ENCODE peak calls at places on chromosome 1, in nine cellular contexts. O is Peyer's patch; R is IMR-90; L is left ventricle myocardium inferior; H is Panc1; N is CD4-positive, CD25-positive, alpha-beta regulatory T cell; W is body of pancreas; T is A549; X is endothelial cell of umbilical vein. P is an unnamed sample.
A peak's percentile ranks its signal among the peaks of the same experiment; 100 is the strongest.

GRCh38 chr1:169928438-169929209 is 34.9 kb upstream of the SCYL3 start:
- DNase-seq in R (peak; percentile 72), H (peak; percentile 24), L (no peak), X (peak; percentile 55), W (no peak), T (peak; percentile 60), O (no peak), N (peak; percentile 62), P (no peak)

GRCh38 chr1:31531177-31532000 is 44.9 kb upstream of the TINAGL1 start:
- DNase-seq in T (no peak), X (peak; percentile 34), R (peak; percentile 70), N (no peak), H (no peak), O (no peak), W (no peak), L (no peak), P (no peak)

GRCh38 chr1:58785424-58786058 is 1.7 kb upstream of the JUN start:
- DNase-seq in W (peak; percentile 82), N (peak; percentile 53), X (no peak), H (no peak), L (peak; percentile 63), R (peak; percentile 39), O (peak; percentile 82), T (no peak), P (peak; percentile 45)

GRCh38 chr1:1299686-1300351 is 7.9 kb downstream of the ACAP3 start:
- DNase-seq in N (no peak), W (no peak), O (no peak), L (no peak), T (no peak), H (no peak), R (no peak), X (no peak), P (no peak)

GRCh38 chr1:17348593-17349234 is 23.3 kb upstream of the PADI6 start:
- DNase-seq in X (no peak), W (no peak), R (no peak), N (no peak), O (peak; percentile 34), H (peak; percentile 10), T (no peak), L (no peak), P (no peak)

GRCh38 chr1:17735791-17736190 is 19.3 kb upstream of the ACTL8 start:
- DNase-seq in W (no peak), N (no peak), H (no peak), R (no peak), O (no peak), T (no peak), L (no peak), X (no peak), P (no peak)

GRCh38 chr1:191876631-191877030 is 281.6 kb upstream of the RGS18 start:
- DNase-seq in T (no peak), W (no peak), H (no peak), O (no peak), L (no peak), N (no peak), R (no peak), X (no peak), P (no peak)

GRCh38 chr1:181206513-181206912 is 118.0 kb downstream of the IER5 start:
- DNase-seq in T (no peak), W (no peak), R (no peak), X (no peak), H (no peak), N (no peak), L (peak; percentile 24), O (no peak), P (peak; percentile 30)

GRCh38 chr1:168288311-168289052 is 7.8 kb downstream of the TBX19 start:
- DNase-seq in N (no peak), O (no peak), W (no peak), X (no peak), L (no peak), T (no peak), H (no peak), R (peak; percentile 65), P (no peak)

GRCh38 chr1:109901508-109902145 is 9.0 kb upstream of the CSF1 start:
- DNase-seq in W (peak; percentile 61), O (peak; percentile 88), X (no peak), N (no peak), H (no peak), L (peak; percentile 47), R (no peak), T (no peak), P (no peak)

GRCh38 chr1:235079443-235079967 is 49.1 kb downstream of the TOMM20 start:
- DNase-seq in X (peak; percentile 56), T (peak; percentile 72), H (no peak), L (no peak), O (peak; percentile 93), N (no peak), W (peak; percentile 96), R (peak; percentile 62), P (no peak)

GRCh38 chr1:42737257-42737656 is 2.8 kb downstream of the CLDN19 start:
- DNase-seq in O (peak; percentile 55), N (no peak), H (no peak), R (no peak), X (no peak), L (no peak), T (no peak), W (peak; percentile 64), P (no peak)

GRCh38 chr1:89637496-89637895 is 4.6 kb downstream of the LRRC8C start:
- DNase-seq in T (no peak), R (peak; percentile 50), L (no peak), O (no peak), X (no peak), H (no peak), W (no peak), N (no peak), P (no peak)

GRCh38 chr1:29746076-29746665 is 509.8 kb downstream of the PTPRU start:
- DNase-seq in W (no peak), T (no peak), X (no peak), O (peak; percentile 24), H (no peak), R (no peak), N (no peak), L (no peak), P (no peak)

GRCh38 chr1:6519935-6520621 is 28.6 kb upstream of the PLEKHG5 start:
- DNase-seq in T (no peak), O (no peak), X (no peak), H (no peak), W (no peak), R (peak; percentile 80), N (no peak), L (no peak), P (no peak)

GRCh38 chr1:905071-905749 is 18.5 kb upstream of the SAMD11 start:
- DNase-seq in T (no peak), N (no peak), O (peak; percentile 63), R (no peak), W (peak; percentile 25), H (no peak), L (peak; percentile 74), X (no peak), P (peak; percentile 68)

GRCh38 chr1:51644533-51645197 is 27.8 kb downstream of the OSBPL9 start:
- DNase-seq in O (peak; percentile 76), L (no peak), W (no peak), N (no peak), R (peak; percentile 85), X (peak; percentile 77), H (no peak), T (peak; percentile 63), P (no peak)
- H3K27ac ChIP-seq in O (peak overlapping the region; percentile 20), L (peak overlapping the region; percentile 78), W (no peak overlapping the region), N (no peak overlapping the region), R (peak overlapping the region; percentile 83), X (no peak overlapping the region), H (peak overlapping the region; percentile 74), T (peak overlapping the region; percentile 90), P (peak overlapping the region; percentile 75)

DNA sequence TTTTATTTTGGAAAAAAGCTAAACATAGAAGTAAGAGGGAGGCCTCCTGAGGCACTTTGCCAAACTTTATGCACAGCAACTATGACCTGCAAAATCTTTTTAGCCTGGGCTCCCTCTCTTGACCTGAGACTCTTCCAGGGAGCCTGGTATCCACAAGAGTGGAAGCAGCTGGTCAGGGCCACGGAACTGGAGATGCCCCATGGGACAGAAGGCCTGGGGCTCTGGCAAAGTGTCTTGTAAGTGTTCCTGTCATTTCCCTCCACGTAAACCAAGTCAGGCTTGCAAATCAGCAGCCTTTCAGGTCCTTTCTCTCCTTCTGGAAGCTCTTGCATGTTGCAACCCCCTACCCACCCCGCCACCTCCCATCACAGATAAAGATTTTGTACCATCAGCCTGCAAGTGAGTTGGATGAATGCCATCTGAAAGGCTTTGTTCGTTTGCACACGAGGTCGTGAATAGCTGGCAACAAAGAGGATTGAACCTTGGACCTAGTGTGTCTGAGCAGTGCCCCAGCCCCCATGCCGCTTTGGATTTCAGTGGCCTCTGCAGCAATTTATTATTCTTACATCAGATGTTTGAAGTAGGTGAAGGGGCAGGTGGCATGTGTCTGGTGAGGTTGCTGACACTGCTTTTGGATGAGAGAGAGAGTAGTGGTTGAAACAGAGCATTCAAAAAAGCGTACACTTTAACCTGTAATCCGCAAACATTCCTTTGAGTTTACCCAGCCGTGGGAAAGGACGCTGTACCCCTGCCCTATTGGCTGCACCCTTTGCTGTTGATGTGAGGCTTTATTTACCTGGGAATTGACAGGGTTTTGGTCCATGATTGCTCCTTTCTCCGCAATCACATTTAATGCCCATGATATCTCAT is 91.6 kb downstream of the GALNT2 start:
- DNase-seq in O (peak; percentile 83), X (no peak), R (no peak), H (no peak), W (no peak), L (no peak), T (no peak), N (no peak), P (no peak)
- H3K27ac ChIP-seq in O (no peak overlapping the region), X (no peak overlapping the region), R (no peak overlapping the region), H (no peak overlapping the region), W (peak overlapping the region; percentile 46), L (peak overlapping the region; percentile 31), T (peak overlapping the region; percentile 29), N (no peak overlapping the region), P (no peak overlapping the region)

GRCh38 chr1:119910617-119911016 is 14.3 kb upstream of the ADAM30 start:
- DNase-seq in L (no peak), R (no peak), H (no peak), W (no peak), N (no peak), O (no peak), T (no peak), X (no peak), P (no peak)
- H3K27ac ChIP-seq in L (no peak overlapping the region), R (no peak overlapping the region), H (no peak overlapping the region), W (no peak overlapping the region), N (no peak overlapping the region), O (no peak overlapping the region), T (no peak overlapping the region), X (no peak overlapping the region), P (no peak overlapping the region)

GRCh38 chr1:201582977-201583376 is 44.0 kb downstream of the NAV1 start:
- DNase-seq in W (no peak), T (no peak), L (no peak), H (no peak), N (no peak), X (no peak), R (no peak), O (no peak), P (no peak)

GRCh38 chr1:201585099-201585498 is 46.2 kb downstream of the NAV1 start:
- DNase-seq in H (no peak), W (no peak), L (no peak), X (no peak), T (no peak), N (no peak), R (peak; percentile 51), O (no peak), P (no peak)

GRCh38 chr1:201583663-201584062 is 44.7 kb downstream of the NAV1 start:
- DNase-seq in H (no peak), W (no peak), L (no peak), N (no peak), T (no peak), X (no peak), O (no peak), R (no peak), P (no peak)

GRCh38 chr1:201585901-201586300 is 47.0 kb downstream of the NAV1 start:
- DNase-seq in W (no peak), X (no peak), T (no peak), O (no peak), R (peak; percentile 24), H (no peak), L (no peak), N (no peak), P (no peak)

GRCh38 chr1:201584510-201584991 is 45.6 kb downstream of the NAV1 start:
- DNase-seq in T (no peak), N (no peak), O (peak; percentile 53), L (peak; percentile 52), R (peak; percentile 89), H (no peak), W (no peak), X (no peak), P (no peak)
- H3K27ac ChIP-seq in T (peak overlapping the region; percentile 72), N (no peak overlapping the region), O (no peak overlapping the region), L (peak overlapping the region; percentile 57), R (peak overlapping the region; percentile 87), H (no peak overlapping the region), W (no peak overlapping the region), X (no peak overlapping the region), P (no peak overlapping the region)